ENCODE peak calls at places on chromosome 7, in six cellular contexts. G is A549, U is K562, N is endothelial cell of umbilical vein, H is GM12878, C is HepG2. T is an unnamed sample.

GRCh38 chr7:28815928-28816373 is 142.2 kb downstream of the TRIL start:
- DNase-seq in G (no peak), U (no peak), N (no peak), H (peak; percentile 85), C (no peak), T (no peak)

GRCh38 chr7:92325173-92325572 is 79.4 kb downstream of the ANKIB1 start:
- DNase-seq in G (no peak), U (no peak), N (no peak), H (no peak), C (no peak), T (no peak)

GRCh38 chr7:24361001-24361400 is 77.0 kb downstream of the NPY start:
- DNase-seq in G (no peak), U (no peak), N (no peak), H (no peak), C (no peak), T (no peak)

GRCh38 chr7:80847027-80847426 is 71.8 kb downstream of the SEMA3C start:
- DNase-seq in G (no peak), U (no peak), N (no peak), H (no peak), C (no peak), T (no peak)

GRCh38 chr7:27442446-27442845 is 199.8 kb downstream of the EVX1 start:
- DNase-seq in G (peak; percentile 18), U (no peak), N (no peak), H (no peak), C (no peak), T (no peak)

GRCh38 chr7:28301148-28301641 is 111.1 kb upstream of the CREB5 start:
- DNase-seq in G (no peak), U (no peak), N (no peak), H (no peak), C (no peak), T (no peak)

GRCh38 chr7:37382546-37383088 is 66.0 kb downstream of the ELMO1 start:
- DNase-seq in G (no peak), U (no peak), N (no peak), H (no peak), C (no peak), T (no peak)

GRCh38 chr7:13411151-13411550 is 578.3 kb downstream of the ETV1 start:
- DNase-seq in G (no peak), U (no peak), N (no peak), H (no peak), C (no peak), T (no peak)

DNA sequence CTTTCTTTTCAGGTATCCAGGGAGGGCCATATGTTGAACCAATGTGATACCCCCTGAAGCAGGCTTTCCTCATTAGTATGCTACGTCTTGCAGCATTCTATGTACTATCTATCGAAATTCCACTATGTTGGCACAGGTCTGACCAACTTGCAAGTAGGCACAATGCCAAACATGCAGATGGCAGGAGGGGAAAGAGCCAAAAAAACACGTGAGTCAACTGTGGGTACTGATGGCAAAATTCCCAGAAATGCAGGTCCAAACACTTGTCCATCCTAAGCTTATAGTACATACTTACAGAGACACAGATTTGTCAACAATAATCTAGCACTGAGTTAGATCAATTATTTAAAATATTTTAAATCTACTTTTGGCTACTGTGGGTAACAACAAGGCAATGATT is 394.9 kb downstream of the DGKB start:
- DNase-seq in G (no peak), U (no peak), N (no peak), H (no peak), C (no peak), T (no peak)
- TF ChIP-seq MYC in G (no peak), U (no peak), N (no peak), H (no peak), C (no peak), T (no peak)

GRCh38 chr7:45015313-45015712 is 15.3 kb downstream of the CCM2 start:
- DNase-seq in G (no peak), U (no peak), N (peak; percentile 16), H (no peak), C (peak; percentile 48), T (no peak)

GRCh38 chr7:45017253-45017652 is 17.3 kb downstream of the CCM2 start:
- DNase-seq in G (no peak), U (no peak), N (no peak), H (no peak), C (no peak), T (no peak)

GRCh38 chr7:45007571-45008328 is 7.7 kb downstream of the CCM2 start:
- DNase-seq in G (no peak), U (no peak), N (no peak), H (peak; percentile 45), C (no peak), T (no peak)

GRCh38 chr7:45013465-45013967 is 13.5 kb downstream of the CCM2 start:
- DNase-seq in G (no peak), U (no peak), N (no peak), H (no peak), C (no peak), T (no peak)
- TF ChIP-seq POLR2A in G (no peak), U (no peak), N (no peak), H (no peak), C (no peak), T (no peak)

GRCh38 chr7:68224041-68224534 is 1227.5 kb downstream of the TYW1 start:
- DNase-seq in G (no peak), U (no peak), N (no peak), H (no peak), C (no peak), T (no peak)
- TF ChIP-seq MYC in G (no peak), U (no peak), N (no peak), H (no peak), C (no peak), T (no peak)

GRCh38 chr7:114084381-114085312 is 165.8 kb upstream of the PPP1R3A start:
- DNase-seq in G (no peak), U (no peak), N (peak; percentile 30), H (no peak), C (no peak), T (no peak)
- TF ChIP-seq POLR2A in G (no peak), U (no peak), N (no peak), H (no peak), C (no peak), T (no peak)

GRCh38 chr7:50660040-50660829 is 95.0 kb upstream of the DDC start:
- DNase-seq in G (no peak), U (no peak), N (no peak), H (no peak), C (no peak), T (peak; percentile 16)
- TF ChIP-seq MYC in G (no peak), U (no peak), N (no peak), H (no peak), C (no peak), T (no peak)

DNA sequence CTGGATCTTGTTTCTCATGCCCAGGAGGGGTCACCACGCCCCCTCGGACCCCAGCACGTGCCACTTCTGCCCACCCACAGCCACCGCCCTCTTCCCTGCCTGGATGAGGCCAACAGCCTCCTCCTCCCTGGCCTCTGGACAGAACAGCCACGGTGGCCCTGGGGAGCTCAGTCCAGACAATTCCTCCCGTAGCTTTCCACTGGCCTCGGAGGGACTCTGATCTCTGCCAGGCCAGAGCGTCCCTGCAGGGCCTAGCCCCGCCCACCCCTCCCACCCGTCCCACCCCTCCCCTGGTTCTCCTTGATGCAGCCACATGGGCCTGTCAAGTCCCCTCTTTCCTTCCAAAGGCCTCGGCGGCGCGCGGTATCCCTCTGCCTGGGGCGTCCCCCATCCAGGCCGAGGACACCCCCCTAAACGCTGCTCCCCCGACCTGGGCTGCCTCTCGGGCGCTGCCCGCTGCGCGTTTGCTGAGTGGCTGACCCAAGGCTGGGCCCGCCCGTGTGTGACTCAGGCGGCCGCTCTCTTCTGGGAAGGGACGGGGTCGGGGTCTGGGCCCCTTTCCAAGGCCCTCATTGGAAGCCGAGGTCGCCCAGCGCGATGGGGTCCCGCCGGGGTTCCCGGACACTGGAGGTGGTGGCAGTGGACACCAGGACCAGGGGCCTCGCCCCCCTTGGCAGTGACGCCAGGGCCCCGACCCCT is 557 bp downstream of the TMEM120A start:
- DNase-seq in G (peak; percentile 56), U (peak; percentile 78), N (peak; percentile 72), H (no peak), C (peak; percentile 90), T (peak; percentile 64)
- TF ChIP-seq POLR2A in G (no peak), U (no peak), N (no peak), H (no peak), C (peak; percentile 44), T (no peak)

DNA sequence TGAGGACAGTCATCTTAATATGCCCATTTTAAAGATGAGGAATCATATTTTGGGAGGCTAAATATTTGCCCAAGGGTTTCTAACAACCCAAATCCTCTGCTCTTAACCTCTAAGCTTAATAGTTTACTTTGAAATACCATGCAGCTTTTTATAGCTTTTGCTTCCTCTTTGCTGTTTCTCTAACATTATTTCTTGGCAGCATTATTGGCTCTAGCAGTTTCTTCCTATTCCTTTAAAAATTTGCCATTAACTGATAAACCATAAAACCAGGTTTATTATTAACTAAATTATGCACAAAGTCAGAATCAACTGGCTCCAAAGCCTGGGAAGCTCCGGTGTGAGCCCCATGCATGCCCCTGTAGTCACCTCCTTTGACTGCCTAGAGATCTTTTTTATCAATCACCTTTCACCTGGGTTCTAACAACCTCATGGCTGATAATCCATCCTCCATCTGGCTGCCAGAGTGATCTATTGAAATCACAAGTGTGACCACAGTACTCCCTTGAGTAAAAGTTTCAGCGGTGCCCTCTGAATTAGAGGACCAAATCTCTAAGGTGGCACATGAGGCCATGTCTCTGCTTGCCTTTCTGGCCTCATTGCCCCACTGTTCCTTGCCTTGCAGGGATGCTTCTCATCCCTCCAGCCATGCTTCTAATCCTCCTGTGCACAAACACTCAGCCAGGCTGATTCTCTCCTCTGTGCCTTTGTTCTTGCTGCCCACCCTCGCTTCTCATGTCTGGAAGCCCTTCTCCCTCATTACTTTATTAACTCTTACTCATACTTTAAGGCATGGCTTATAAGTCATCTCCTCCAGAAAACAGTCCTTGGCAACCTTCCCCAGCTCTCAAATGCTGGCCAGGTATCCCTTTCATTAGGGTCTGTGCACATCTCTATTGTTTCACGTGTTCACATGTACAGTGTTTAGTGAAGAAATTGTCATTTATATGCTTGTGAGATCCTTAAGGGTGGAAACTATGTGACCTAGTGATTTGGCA is 62.6 kb downstream of the ITGB8 start:
- DNase-seq in G (peak; percentile 10), U (no peak), N (peak; percentile 16), H (peak; percentile 8), C (no peak), T (no peak)
- TF ChIP-seq MYC in G (no peak), U (no peak), N (no peak), H (no peak), C (no peak), T (no peak)